ENCODE peak calls at places on chromosomes 16 and 17, in four cellular contexts. One of them, this sample, is unnamed.

GRCh38 chr16:50279142-50279865 is 13.0 kb downstream of the ADCY7 start:
- DNase-seq in lower lobe of right lung: peak; percentile 90
- DNase-seq in fibroblast of lung: no peak
- DNase-seq in effector memory CD4-positive, alpha-beta T cell: no peak
- DNase-seq in this sample: peak; percentile 15

GRCh38 chr17:45364531-45365390 is 47.9 kb upstream of the MAP3K14 start:
- DNase-seq in lower lobe of right lung: no peak
- DNase-seq in fibroblast of lung: no peak
- DNase-seq in effector memory CD4-positive, alpha-beta T cell: no peak
- DNase-seq in this sample: no peak

GRCh38 chr16:85114909-85115567 is 2.8 kb upstream of the CIBAR2 start:
- DNase-seq in lower lobe of right lung: peak; percentile 90
- DNase-seq in fibroblast of lung: peak; percentile 79
- DNase-seq in effector memory CD4-positive, alpha-beta T cell: peak; percentile 46
- DNase-seq in this sample: peak; percentile 44

GRCh38 chr17:74213897-74214386 is 571 bp downstream of the TTYH2 start:
- DNase-seq in lower lobe of right lung: no peak
- DNase-seq in fibroblast of lung: no peak
- DNase-seq in effector memory CD4-positive, alpha-beta T cell: no peak
- DNase-seq in this sample: peak; percentile 51

GRCh38 chr17:49183341-49183740 is 27.0 kb downstream of the GNGT2 start:
- DNase-seq in lower lobe of right lung: no peak
- DNase-seq in fibroblast of lung: no peak
- DNase-seq in effector memory CD4-positive, alpha-beta T cell: no peak
- DNase-seq in this sample: no peak

GRCh38 chr17:66548659-66549311 is 246.4 kb downstream of the PRKCA start:
- DNase-seq in lower lobe of right lung: no peak
- DNase-seq in fibroblast of lung: no peak
- DNase-seq in effector memory CD4-positive, alpha-beta T cell: no peak
- DNase-seq in this sample: no peak

GRCh38 chr16:22369221-22369811 is 5.1 kb downstream of the CDR2 start:
- DNase-seq in lower lobe of right lung: no peak
- DNase-seq in fibroblast of lung: peak; percentile 82
- DNase-seq in effector memory CD4-positive, alpha-beta T cell: no peak
- DNase-seq in this sample: no peak

GRCh38 chr16:50644730-50645129 is 36.4 kb downstream of the SNX20 start:
- DNase-seq in lower lobe of right lung: no peak
- DNase-seq in fibroblast of lung: peak; percentile 34
- DNase-seq in effector memory CD4-positive, alpha-beta T cell: no peak
- DNase-seq in this sample: peak; percentile 16

GRCh38 chr17:82878545-82878944 is 38.7 kb upstream of the ZNF750 start:
- DNase-seq in lower lobe of right lung: peak; percentile 61
- DNase-seq in fibroblast of lung: no peak
- DNase-seq in effector memory CD4-positive, alpha-beta T cell: no peak
- DNase-seq in this sample: no peak

GRCh38 chr16:87789437-87790277 is 23.9 kb upstream of the KLHDC4 start:
- DNase-seq in lower lobe of right lung: no peak
- DNase-seq in fibroblast of lung: peak; percentile 95
- DNase-seq in effector memory CD4-positive, alpha-beta T cell: no peak
- DNase-seq in this sample: no peak

GRCh38 chr17:37493249-37494027 is 3.7 kb downstream of the DUSP14 start:
- DNase-seq in lower lobe of right lung: no peak
- DNase-seq in fibroblast of lung: peak; percentile 77
- DNase-seq in effector memory CD4-positive, alpha-beta T cell: no peak
- DNase-seq in this sample: no peak

DNA sequence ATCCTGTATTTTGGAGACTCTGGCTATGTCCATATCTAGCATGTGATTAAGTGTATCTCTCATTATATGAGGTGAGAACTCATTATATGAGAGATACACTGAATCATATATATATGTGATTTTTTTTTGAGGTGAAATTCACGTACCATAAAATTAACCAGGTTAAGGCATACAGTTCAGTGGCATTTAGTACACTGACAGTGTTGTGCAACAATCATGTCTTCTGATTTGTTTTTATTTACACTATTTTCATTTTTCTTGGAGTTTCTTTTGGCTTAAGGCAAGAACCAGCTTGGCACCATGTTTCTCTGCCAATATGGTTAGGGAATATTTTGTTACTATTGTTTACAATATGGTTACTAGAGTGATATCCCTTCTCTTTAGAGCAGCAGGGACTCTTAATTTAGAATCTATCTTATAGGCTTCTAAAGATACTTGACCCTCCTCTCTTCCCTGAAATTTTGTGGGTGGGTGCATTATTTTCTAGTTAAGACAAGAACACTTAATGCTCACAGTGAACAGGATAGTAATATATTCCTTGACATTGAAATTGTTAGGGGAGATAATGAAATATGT is 3.2 kb downstream of the AP2B1 start:
- DNase-seq in lower lobe of right lung: no peak
- DNase-seq in fibroblast of lung: no peak
- DNase-seq in effector memory CD4-positive, alpha-beta T cell: no peak
- DNase-seq in this sample: no peak
- H3K27ac ChIP-seq in lower lobe of right lung: no peak overlapping the region
- H3K27ac ChIP-seq in fibroblast of lung: no peak overlapping the region
- H3K27ac ChIP-seq in effector memory CD4-positive, alpha-beta T cell: no peak overlapping the region
- H3K27ac ChIP-seq in this sample: no peak overlapping the region

GRCh38 chr17:59643159-59643857 is 23.6 kb downstream of the CLTC start:
- DNase-seq in lower lobe of right lung: no peak
- DNase-seq in fibroblast of lung: peak; percentile 57
- DNase-seq in effector memory CD4-positive, alpha-beta T cell: no peak
- DNase-seq in this sample: no peak
- H3K27ac ChIP-seq in lower lobe of right lung: peak overlapping the region; percentile 22
- H3K27ac ChIP-seq in fibroblast of lung: no peak overlapping the region
- H3K27ac ChIP-seq in effector memory CD4-positive, alpha-beta T cell: no peak overlapping the region
- H3K27ac ChIP-seq in this sample: no peak overlapping the region

DNA sequence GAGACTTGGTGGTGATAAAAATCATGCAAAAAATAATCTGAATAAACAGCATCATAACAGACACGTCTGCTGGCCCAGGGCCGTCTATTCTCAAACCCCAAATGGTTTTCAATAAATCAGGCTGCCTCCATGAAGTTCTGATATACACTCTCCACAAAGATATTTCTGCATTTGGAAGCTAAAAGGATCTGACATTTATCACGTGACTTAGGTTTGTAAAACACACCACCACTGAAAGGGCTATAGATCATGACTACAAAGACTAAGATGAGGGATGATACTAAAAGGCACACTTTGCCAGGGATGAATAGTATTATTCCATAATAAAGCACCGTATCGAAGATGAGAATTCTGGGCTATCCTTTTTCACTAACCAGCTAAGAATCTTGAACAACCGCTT is 67.6 kb upstream of the ADAMTS18 start:
- DNase-seq in lower lobe of right lung: no peak
- DNase-seq in fibroblast of lung: no peak
- DNase-seq in effector memory CD4-positive, alpha-beta T cell: no peak
- DNase-seq in this sample: no peak
- H3K27ac ChIP-seq in lower lobe of right lung: no peak overlapping the region
- H3K27ac ChIP-seq in fibroblast of lung: no peak overlapping the region
- H3K27ac ChIP-seq in effector memory CD4-positive, alpha-beta T cell: no peak overlapping the region
- H3K27ac ChIP-seq in this sample: no peak overlapping the region

GRCh38 chr17:16286947-16287562 is 66.2 kb downstream of the CENPV start:
- DNase-seq in lower lobe of right lung: no peak
- DNase-seq in fibroblast of lung: no peak
- DNase-seq in effector memory CD4-positive, alpha-beta T cell: no peak
- DNase-seq in this sample: no peak
- H3K27ac ChIP-seq in lower lobe of right lung: peak overlapping the region; percentile 92
- H3K27ac ChIP-seq in fibroblast of lung: peak overlapping the region; percentile 93
- H3K27ac ChIP-seq in effector memory CD4-positive, alpha-beta T cell: peak overlapping the region; percentile 69
- H3K27ac ChIP-seq in this sample: peak overlapping the region; percentile 19

DNA sequence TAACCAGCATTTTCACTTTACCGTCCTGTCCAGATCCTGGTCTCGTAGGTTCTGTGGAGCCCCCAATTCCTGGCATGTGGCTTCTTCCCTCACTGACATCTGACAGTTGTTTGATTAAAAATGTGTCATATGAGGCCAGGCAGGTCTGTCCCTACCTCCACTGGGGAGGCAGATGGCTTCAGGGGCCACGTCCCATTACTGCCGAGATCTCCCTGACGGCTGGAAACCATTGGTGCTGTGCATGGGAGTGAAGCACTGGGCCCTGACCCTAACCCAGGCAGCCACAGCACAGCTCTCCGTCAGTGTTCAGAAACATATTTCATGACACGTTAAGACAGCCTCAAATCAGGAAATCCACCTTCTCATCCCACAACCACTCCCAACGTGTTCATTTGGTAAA is 77.5 kb downstream of the GNAO1 start:
- DNase-seq in lower lobe of right lung: no peak
- DNase-seq in fibroblast of lung: no peak
- DNase-seq in effector memory CD4-positive, alpha-beta T cell: no peak
- DNase-seq in this sample: no peak
- H3K27ac ChIP-seq in lower lobe of right lung: no peak overlapping the region
- H3K27ac ChIP-seq in fibroblast of lung: no peak overlapping the region
- H3K27ac ChIP-seq in effector memory CD4-positive, alpha-beta T cell: no peak overlapping the region
- H3K27ac ChIP-seq in this sample: peak overlapping the region; percentile 99

GRCh38 chr17:68910256-68910705 is 44.9 kb downstream of the ABCA8 start:
- DNase-seq in lower lobe of right lung: no peak
- DNase-seq in fibroblast of lung: peak; percentile 50
- DNase-seq in effector memory CD4-positive, alpha-beta T cell: no peak
- DNase-seq in this sample: peak; percentile 73
- H3K27ac ChIP-seq in lower lobe of right lung: peak overlapping the region; percentile 62
- H3K27ac ChIP-seq in fibroblast of lung: peak overlapping the region; percentile 22
- H3K27ac ChIP-seq in effector memory CD4-positive, alpha-beta T cell: no peak overlapping the region
- H3K27ac ChIP-seq in this sample: peak overlapping the region; percentile 93

DNA sequence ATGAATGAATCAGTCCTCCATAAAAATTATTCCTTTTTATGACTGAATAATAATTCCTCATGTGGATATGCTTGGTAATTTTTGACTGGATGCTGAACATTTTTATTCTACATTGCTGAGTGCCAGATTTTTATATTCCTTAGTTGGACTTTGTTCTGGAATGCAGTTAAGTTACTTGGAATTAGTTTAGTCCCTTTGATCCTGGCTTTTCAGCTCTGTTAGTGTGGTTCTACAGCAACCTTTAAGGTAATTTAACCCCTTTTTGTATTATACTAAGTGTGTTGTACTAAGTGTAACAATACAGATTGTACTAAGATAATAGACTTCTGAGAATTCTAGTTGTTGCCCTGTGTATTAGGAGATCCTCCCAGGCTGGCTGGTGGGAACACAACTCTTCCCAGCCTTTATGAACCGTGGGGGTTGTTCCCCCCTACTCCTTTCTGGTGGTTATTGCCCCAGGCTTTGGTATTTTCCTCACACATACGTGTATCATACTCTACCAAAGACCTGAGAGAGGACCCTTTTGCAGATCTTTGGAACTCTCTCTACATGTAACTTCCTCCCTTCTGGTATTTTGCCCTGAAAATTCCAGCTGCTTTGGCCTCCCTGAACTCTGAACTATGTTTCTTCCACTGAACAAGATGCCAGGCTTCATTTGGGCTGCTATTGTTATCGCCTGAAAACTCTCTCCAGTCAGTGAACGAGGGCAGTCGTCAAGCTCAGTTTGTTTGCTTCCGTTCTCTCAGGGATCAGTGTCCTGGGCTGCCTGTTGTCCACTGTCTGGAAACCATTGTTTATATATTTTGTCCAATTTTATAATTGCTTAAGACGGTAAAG is 30.5 kb downstream of the TANGO6 start:
- DNase-seq in lower lobe of right lung: no peak
- DNase-seq in fibroblast of lung: no peak
- DNase-seq in effector memory CD4-positive, alpha-beta T cell: no peak
- DNase-seq in this sample: no peak
- H3K27ac ChIP-seq in lower lobe of right lung: no peak overlapping the region
- H3K27ac ChIP-seq in fibroblast of lung: no peak overlapping the region
- H3K27ac ChIP-seq in effector memory CD4-positive, alpha-beta T cell: no peak overlapping the region
- H3K27ac ChIP-seq in this sample: no peak overlapping the region

GRCh38 chr16:81888520-81889394 is 109.7 kb downstream of the PLCG2 start:
- DNase-seq in lower lobe of right lung: no peak
- DNase-seq in fibroblast of lung: peak; percentile 46
- DNase-seq in effector memory CD4-positive, alpha-beta T cell: no peak
- DNase-seq in this sample: no peak
- H3K27ac ChIP-seq in lower lobe of right lung: no peak overlapping the region
- H3K27ac ChIP-seq in fibroblast of lung: no peak overlapping the region
- H3K27ac ChIP-seq in effector memory CD4-positive, alpha-beta T cell: no peak overlapping the region
- H3K27ac ChIP-seq in this sample: no peak overlapping the region

DNA sequence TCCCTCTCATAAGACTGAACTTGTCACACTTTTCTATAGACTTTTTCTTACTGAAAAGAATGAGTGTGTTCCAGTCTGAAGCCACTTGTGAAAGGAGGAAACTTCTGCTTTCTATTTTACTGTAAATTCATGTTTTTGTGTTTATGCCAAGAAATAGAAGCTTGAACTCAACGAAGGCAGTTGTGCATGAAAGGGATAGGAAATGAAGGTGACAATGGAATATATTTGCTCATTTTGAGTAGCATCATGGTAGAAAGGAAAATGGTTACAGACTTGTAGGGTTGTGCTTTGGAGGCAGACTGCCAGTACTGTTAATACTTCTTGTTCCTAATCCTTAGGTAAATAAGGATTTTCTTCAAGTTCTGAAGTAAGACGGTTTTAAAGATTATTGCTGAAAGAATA is 8.1 kb downstream of the CLTC start:
- DNase-seq in lower lobe of right lung: no peak
- DNase-seq in fibroblast of lung: no peak
- DNase-seq in effector memory CD4-positive, alpha-beta T cell: no peak
- DNase-seq in this sample: no peak
- H3K27ac ChIP-seq in lower lobe of right lung: peak overlapping the region; percentile 1
- H3K27ac ChIP-seq in fibroblast of lung: peak overlapping the region; percentile 20
- H3K27ac ChIP-seq in effector memory CD4-positive, alpha-beta T cell: no peak overlapping the region
- H3K27ac ChIP-seq in this sample: no peak overlapping the region

This sample was measured in caudate nucleus.